ENCODE peak calls at places on chromosomes 3 and 15, in four cellular contexts. J, D, W and O are unnamed samples.

GRCh38 chr3:177443469-177443868 is 246.2 kb upstream of the TBL1XR1 start:
- DNase-seq in W (no peak), J (peak; percentile 12), D (no peak), O (no peak)

GRCh38 chr15:44340410-44340809 is 51.9 kb downstream of the GOLM2 start:
- DNase-seq in W (no peak), D (no peak), J (no peak), O (no peak)

GRCh38 chr3:146093928-146094327 is 67.1 kb downstream of the PLOD2 start:
- DNase-seq in D (no peak), W (no peak), J (no peak), O (no peak)

GRCh38 chr3:124791639-124792111 is 61.4 kb downstream of the UMPS start:
- DNase-seq in D (no peak), J (no peak), W (no peak), O (no peak)

GRCh38 chr15:32663671-32664070 is 22.2 kb downstream of the SCG5 start:
- DNase-seq in J (no peak), W (no peak), D (no peak), O (no peak)

GRCh38 chr15:33586791-33587697 is 276.3 kb downstream of the RYR3 start:
- DNase-seq in J (no peak), D (no peak), W (no peak), O (no peak)

GRCh38 chr3:157786618-157787017 is 283.4 kb upstream of the VEPH1 start:
- DNase-seq in W (no peak), J (no peak), D (no peak), O (no peak)

GRCh38 chr15:78179286-78179840 is 30.2 kb downstream of the IDH3A start:
- DNase-seq in J (no peak), D (no peak), W (no peak), O (no peak)

GRCh38 chr15:70057931-70058641 is 39.6 kb downstream of the TLE3 start:
- DNase-seq in W (no peak), J (no peak), D (peak; percentile 3), O (no peak)

GRCh38 chr3:169624533-169624972 is 39.0 kb downstream of the MECOM start:
- DNase-seq in D (no peak), J (no peak), W (no peak), O (no peak)

GRCh38 chr15:90184786-90185704 is 16.1 kb upstream of the SEMA4B start:
- DNase-seq in J (peak; percentile 54), D (peak; percentile 73), W (peak; percentile 90), O (no peak)

GRCh38 chr3:127351350-127351749 is 63.5 kb upstream of the PRR20G start:
- DNase-seq in W (no peak), J (no peak), D (no peak), O (no peak)

GRCh38 chr15:43794269-43795037 is 2.3 kb downstream of the SERF2 start:
- DNase-seq in W (no peak), D (no peak), J (no peak), O (no peak)

GRCh38 chr15:89367485-89368451 is 33.1 kb upstream of the POLG start:
- DNase-seq in D (peak; percentile 87), W (peak; percentile 95), J (no peak), O (no peak)

GRCh38 chr3:39428745-39429201 is 22.3 kb downstream of the RPSA start:
- DNase-seq in D (no peak), W (no peak), J (no peak), O (no peak)

GRCh38 chr3:175940881-175941280 is 1081.7 kb downstream of the NAALADL2 start:
- DNase-seq in W (no peak), J (peak; percentile 3), D (peak; percentile 70), O (no peak)

GRCh38 chr3:99473321-99473751 is 165.1 kb upstream of the COL8A1 start:
- DNase-seq in J (no peak), W (no peak), D (no peak), O (no peak)

GRCh38 chr3:24305795-24306467 is 188.7 kb downstream of the THRB start:
- DNase-seq in D (peak; percentile 53), J (no peak), W (peak; percentile 42), O (no peak)

GRCh38 chr15:92012368-92012629 is 158.8 kb downstream of the SLCO3A1 start:
- DNase-seq in D (no peak), W (no peak), J (no peak), O (no peak)

GRCh38 chr15:57565326-57565725 is 26.4 kb upstream of the MYZAP start:
- DNase-seq in W (no peak), D (peak; percentile 25), J (no peak), O (no peak)

GRCh38 chr3:23548706-23549105 is 257.0 kb upstream of the UBE2E1 start:
- DNase-seq in W (no peak), J (no peak), D (no peak), O (no peak)

GRCh38 chr3:176415896-176416295 is 781.4 kb downstream of the TBL1XR1 start:
- DNase-seq in D (no peak), J (no peak), W (no peak), O (no peak)

GRCh38 chr15:73599934-73600333 is 33.3 kb downstream of the NPTN start:
- DNase-seq in J (no peak), W (no peak), D (no peak), O (no peak)

GRCh38 chr3:46553154-46553553 is 12.9 kb downstream of the LRRC2 start:
- DNase-seq in D (no peak), W (no peak), J (no peak), O (no peak)

GRCh38 chr15:88656760-88657221 is 18.0 kb downstream of the ISG20 start:
- DNase-seq in W (no peak), J (no peak), D (no peak), O (peak; percentile 56)

GRCh38 chr3:3699816-3700633 is 99.2 kb upstream of the LRRN1 start:
- DNase-seq in J (no peak), D (no peak), W (no peak), O (no peak)

GRCh38 chr3:48715179-48715800 is 1.7 kb downstream of the IP6K2 start:
- DNase-seq in J (no peak), D (no peak), W (no peak), O (no peak)

GRCh38 chr3:197718904-197719303 is 17.8 kb downstream of the RUBCN start:
- DNase-seq in D (no peak), W (no peak), J (peak; percentile 64), O (no peak)

GRCh38 chr15:85583404-85584390 is 203.3 kb downstream of the AKAP13 start:
- DNase-seq in W (no peak), D (no peak), J (no peak), O (peak; percentile 93)

GRCh38 chr3:113214227-113214626 is 2.9 kb downstream of the BOC start:
- DNase-seq in D (no peak), J (no peak), W (no peak), O (no peak)

DNA sequence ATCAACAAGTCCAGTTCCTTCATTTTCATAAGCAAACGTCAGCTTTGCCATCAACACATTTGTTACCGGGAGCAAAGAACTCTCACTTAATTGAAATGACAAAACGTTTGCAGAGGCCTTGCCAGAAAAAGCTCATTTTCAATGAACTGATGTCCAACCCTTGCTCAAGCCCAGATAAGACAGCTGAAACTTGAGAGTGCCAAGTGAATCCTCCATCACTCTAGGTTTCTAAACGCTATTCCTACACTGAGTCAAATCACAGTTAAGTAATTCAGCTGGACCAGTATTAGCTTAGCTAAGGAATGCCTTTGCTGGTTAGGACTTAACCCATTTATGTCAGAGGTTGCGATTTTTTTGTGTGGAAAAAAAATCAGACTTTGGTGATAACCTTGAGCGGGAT is 11.5 kb downstream of the CHSY1 start:
- DNase-seq in J (no peak), W (no peak), D (no peak), O (no peak)
- TF ChIP-seq CREM in J (no peak), W (no peak), D (no peak), O (no peak)

GRCh38 chr3:182216311-182216970 is 504.7 kb downstream of the SOX2 start:
- DNase-seq in J (no peak), W (no peak), D (no peak), O (no peak)
- TF ChIP-seq CREM in J (no peak), W (no peak), D (no peak), O (no peak)

GRCh38 chr15:60372756-60373155 is 25.0 kb downstream of the ANXA2 start:
- DNase-seq in J (no peak), D (no peak), W (no peak), O (no peak)

GRCh38 chr15:60370105-60370803 is 27.5 kb downstream of the ANXA2 start:
- DNase-seq in W (no peak), J (no peak), D (no peak), O (no peak)

GRCh38 chr15:60372223-60372622 is 25.6 kb downstream of the ANXA2 start:
- DNase-seq in D (no peak), J (no peak), W (no peak), O (no peak)

GRCh38 chr15:60369696-60370095 is 28.1 kb downstream of the ANXA2 start:
- DNase-seq in J (no peak), D (no peak), W (no peak), O (no peak)

GRCh38 chr15:60370804-60371700 is 26.7 kb downstream of the ANXA2 start:
- DNase-seq in D (no peak), W (no peak), J (peak; percentile 70), O (no peak)
- TF ChIP-seq CREM in D (no peak), W (no peak), J (no peak), O (no peak)

DNA sequence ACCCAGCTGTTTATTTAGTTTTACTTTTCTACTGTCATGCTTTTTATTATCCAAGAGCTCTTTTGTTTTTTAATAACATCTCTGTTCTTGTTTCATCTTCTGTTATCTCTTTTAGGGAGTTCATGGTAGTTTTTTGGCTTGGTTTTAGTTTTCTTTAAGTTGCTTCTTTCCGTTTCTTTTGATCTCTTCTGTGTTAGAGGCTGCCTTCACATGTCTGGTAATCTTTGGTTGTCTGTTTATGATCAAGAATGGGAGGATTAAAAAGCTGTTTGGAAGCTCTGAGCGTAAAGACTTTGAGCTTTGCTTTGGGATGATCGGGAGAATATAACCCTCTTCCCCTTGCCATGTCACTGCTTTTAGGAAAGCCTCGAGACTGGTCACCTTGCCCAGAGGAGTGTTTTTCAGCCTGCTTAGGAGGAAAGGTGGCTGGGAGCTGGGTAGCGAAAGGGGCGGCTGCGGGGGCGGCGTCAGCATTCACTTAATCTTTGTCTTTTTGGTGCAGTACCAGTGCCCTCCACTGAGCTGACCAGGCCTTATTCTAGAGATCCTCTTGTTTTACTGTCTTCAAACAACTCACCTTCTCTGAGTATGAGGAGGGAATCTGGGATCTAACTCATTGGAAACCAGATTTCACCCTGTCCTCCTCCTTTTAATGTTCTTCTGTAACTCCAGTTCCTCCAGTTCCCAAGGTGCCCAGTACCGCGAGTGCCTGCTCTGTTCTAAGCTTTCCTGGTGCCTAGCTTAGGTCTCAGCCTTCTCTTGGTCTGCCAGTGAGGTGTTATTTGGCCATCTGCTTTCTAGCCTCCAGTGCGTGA is 15.5 kb downstream of the TATDN2 start:
- DNase-seq in D (peak; percentile 79), W (peak; percentile 77), J (no peak), O (no peak)
- TF ChIP-seq CREM in D (no peak), W (no peak), J (no peak), O (no peak)

DNA sequence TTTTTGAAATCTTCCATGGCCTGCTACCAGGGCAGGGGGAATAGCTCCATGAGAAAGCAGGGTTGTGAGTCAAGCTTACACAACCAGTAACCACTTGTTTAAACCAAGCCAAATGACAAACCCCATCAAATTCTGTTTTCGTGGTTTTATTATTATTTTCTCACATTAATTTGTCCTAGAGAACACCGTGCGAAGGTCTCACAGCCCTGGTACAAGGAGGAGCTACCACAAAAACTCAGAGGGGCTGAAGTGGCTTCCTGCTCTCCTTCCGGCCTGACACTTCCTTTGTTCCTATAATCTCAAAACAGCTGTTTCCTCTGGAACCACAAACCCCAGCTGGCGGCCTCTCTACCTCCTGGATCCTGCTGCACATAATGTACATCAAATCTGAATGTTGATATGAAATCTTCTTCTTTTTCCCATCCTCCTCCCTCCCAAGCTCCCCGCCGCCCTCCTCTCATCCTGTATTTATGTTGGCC is 375.9 kb downstream of the MCTP2 start:
- DNase-seq in J (no peak), W (no peak), D (no peak), O (no peak)
- TF ChIP-seq CREM in J (no peak), W (no peak), D (no peak), O (no peak)